ENCODE peak calls at places on chromosome 10, in five cellular contexts. One of them, this sample, is unnamed.

GRCh38 chr10:13337827-13338196 is 10.3 kb downstream of the SEPHS1 start:
- DNase-seq in HCEC 1CT: no peak
- DNase-seq in lower lobe of right lung: no peak
- DNase-seq in endothelial cell of umbilical vein: no peak
- DNase-seq in NCI-H1092: no peak
- DNase-seq in this sample: no peak

GRCh38 chr10:58086763-58087150 is 180.9 kb downstream of the IPMK start:
- DNase-seq in lower lobe of right lung: no peak
- DNase-seq in endothelial cell of umbilical vein: no peak
- DNase-seq in HCEC 1CT: no peak
- DNase-seq in NCI-H1092: no peak
- DNase-seq in this sample: no peak

GRCh38 chr10:102452672-102453340 is 1.5 kb upstream of the C10orf95 start:
- DNase-seq in lower lobe of right lung: peak
- DNase-seq in NCI-H1092: no peak
- DNase-seq in HCEC 1CT: peak
- DNase-seq in endothelial cell of umbilical vein: no peak
- DNase-seq in this sample: no peak

GRCh38 chr10:72557362-72557761 is 68.5 kb downstream of the MICU1 start:
- DNase-seq in endothelial cell of umbilical vein: no peak
- DNase-seq in HCEC 1CT: peak
- DNase-seq in lower lobe of right lung: no peak
- DNase-seq in NCI-H1092: no peak
- DNase-seq in this sample: no peak

GRCh38 chr10:127453706-127454105 is 95.4 kb upstream of the NPS start:
- DNase-seq in lower lobe of right lung: no peak
- DNase-seq in HCEC 1CT: no peak
- DNase-seq in endothelial cell of umbilical vein: no peak
- DNase-seq in NCI-H1092: no peak
- DNase-seq in this sample: no peak

GRCh38 chr10:34697366-34698247 is 117.5 kb downstream of the PARD3 start:
- DNase-seq in HCEC 1CT: no peak
- DNase-seq in lower lobe of right lung: no peak
- DNase-seq in NCI-H1092: no peak
- DNase-seq in endothelial cell of umbilical vein: no peak
- DNase-seq in this sample: no peak

GRCh38 chr10:70762441-70763177 is 22.6 kb downstream of the TBATA start:
- DNase-seq in lower lobe of right lung: peak
- DNase-seq in HCEC 1CT: no peak
- DNase-seq in NCI-H1092: no peak
- DNase-seq in endothelial cell of umbilical vein: no peak
- DNase-seq in this sample: no peak

GRCh38 chr10:98621630-98622029 is 174.9 kb upstream of the HPS1 start:
- DNase-seq in endothelial cell of umbilical vein: no peak
- DNase-seq in NCI-H1092: no peak
- DNase-seq in HCEC 1CT: no peak
- DNase-seq in lower lobe of right lung: no peak
- DNase-seq in this sample: no peak

GRCh38 chr10:128527730-128528129 is 401.5 kb upstream of the MKI67 start:
- DNase-seq in NCI-H1092: no peak
- DNase-seq in lower lobe of right lung: no peak
- DNase-seq in HCEC 1CT: no peak
- DNase-seq in endothelial cell of umbilical vein: no peak
- DNase-seq in this sample: no peak

GRCh38 chr10:88111294-88111693 is 247.9 kb downstream of the PTEN start:
- DNase-seq in lower lobe of right lung: no peak
- DNase-seq in endothelial cell of umbilical vein: no peak
- DNase-seq in NCI-H1092: no peak
- DNase-seq in HCEC 1CT: no peak
- DNase-seq in this sample: no peak

GRCh38 chr10:98259606-98260319 is 8.2 kb downstream of the LOXL4 start:
- DNase-seq in lower lobe of right lung: no peak
- DNase-seq in HCEC 1CT: peak
- DNase-seq in endothelial cell of umbilical vein: no peak
- DNase-seq in NCI-H1092: no peak
- DNase-seq in this sample: no peak

GRCh38 chr10:132016514-132016913 is 34.8 kb upstream of the BNIP3 start:
- DNase-seq in lower lobe of right lung: no peak
- DNase-seq in NCI-H1092: no peak
- DNase-seq in endothelial cell of umbilical vein: no peak
- DNase-seq in HCEC 1CT: no peak
- DNase-seq in this sample: no peak

GRCh38 chr10:125000366-125001312 is 58.7 kb downstream of the ZRANB1 start:
- DNase-seq in HCEC 1CT: no peak
- DNase-seq in NCI-H1092: no peak
- DNase-seq in lower lobe of right lung: peak
- DNase-seq in endothelial cell of umbilical vein: no peak
- DNase-seq in this sample: no peak

GRCh38 chr10:6607778-6608177 is 27.7 kb upstream of the PRKCQ start:
- DNase-seq in endothelial cell of umbilical vein: no peak
- DNase-seq in HCEC 1CT: no peak
- DNase-seq in lower lobe of right lung: no peak
- DNase-seq in NCI-H1092: no peak
- DNase-seq in this sample: no peak

GRCh38 chr10:103069453-103070331 is 123.4 kb downstream of the NT5C2 start:
- DNase-seq in NCI-H1092: peak
- DNase-seq in lower lobe of right lung: peak
- DNase-seq in endothelial cell of umbilical vein: peak
- DNase-seq in HCEC 1CT: peak
- DNase-seq in this sample: peak

GRCh38 chr10:103281753-103282152 is 4.8 kb downstream of the INA start:
- DNase-seq in NCI-H1092: peak
- DNase-seq in endothelial cell of umbilical vein: no peak
- DNase-seq in HCEC 1CT: peak
- DNase-seq in lower lobe of right lung: no peak
- DNase-seq in this sample: no peak

GRCh38 chr10:93081834-93082233 is 8.1 kb downstream of the CYP26A1 start:
- DNase-seq in lower lobe of right lung: no peak
- DNase-seq in HCEC 1CT: no peak
- DNase-seq in endothelial cell of umbilical vein: no peak
- DNase-seq in NCI-H1092: no peak
- DNase-seq in this sample: no peak